ENCODE peak calls at places on chromosomes 16 and 17, in ten cellular contexts. X, R, V, L, M, G, I, H, F and W are unnamed samples.

GRCh38 chr17:38572665-38573365 is 32.9 kb downstream of the SRCIN1 start:
- DNase-seq in X (no peak), R (peak), V (no peak), L (no peak), M (peak), G (no peak), I (no peak), H (peak), F (no peak), W (no peak)

GRCh38 chr17:17840751-17841591 is 4.2 kb upstream of the SREBF1 start:
- DNase-seq in X (no peak), R (peak), V (no peak), L (no peak), M (peak), G (peak), I (no peak), H (peak), F (peak), W (no peak)

GRCh38 chr17:63116967-63117366 is 150.9 kb downstream of the TANC2 start:
- DNase-seq in X (no peak), R (no peak), V (no peak), L (no peak), M (no peak), G (peak), I (no peak), H (peak), F (peak), W (no peak)

GRCh38 chr16:77897038-77897437 is 108.7 kb downstream of the VAT1L start:
- DNase-seq in X (no peak), R (no peak), V (no peak), L (no peak), M (no peak), G (no peak), I (no peak), H (no peak), F (peak), W (no peak)

GRCh38 chr16:49986351-49987124 is 38.5 kb upstream of the CNEP1R1 start:
- DNase-seq in X (no peak), R (no peak), V (no peak), L (peak), M (peak), G (no peak), I (no peak), H (peak), F (peak), W (no peak)

GRCh38 chr17:30950669-30951399 is 20.0 kb upstream of the RNF135 start:
- DNase-seq in X (no peak), R (peak), V (no peak), L (peak), M (peak), G (peak), I (no peak), H (peak), F (peak), W (peak)

GRCh38 chr17:55783684-55784245 is 32.9 kb downstream of the PCTP start:
- DNase-seq in X (no peak), R (peak), V (peak), L (peak), M (peak), G (no peak), I (no peak), H (peak), F (peak), W (peak)

GRCh38 chr17:7716901-7717755 is at the start of gene DNAH2:
- DNase-seq in X (peak), R (peak), V (peak), L (peak), M (peak), G (peak), I (no peak), H (peak), F (peak), W (peak)

GRCh38 chr16:1058216-1058615 is 14.3 kb upstream of the SSTR5 start:
- DNase-seq in X (no peak), R (no peak), V (no peak), L (no peak), M (no peak), G (no peak), I (no peak), H (no peak), F (no peak), W (no peak)

GRCh38 chr17:62652251-62653001 is 25.0 kb downstream of the MRC2 start:
- DNase-seq in X (peak), R (peak), V (no peak), L (no peak), M (peak), G (peak), I (peak), H (peak), F (peak), W (peak)

GRCh38 chr16:80100846-80101451 is 439.8 kb upstream of the DYNLRB2 start:
- DNase-seq in X (no peak), R (no peak), V (no peak), L (no peak), M (no peak), G (no peak), I (no peak), H (no peak), F (no peak), W (no peak)

GRCh38 chr16:50671644-50672260 is 9.4 kb downstream of the SNX20 start:
- DNase-seq in X (peak), R (no peak), V (no peak), L (no peak), M (no peak), G (peak), I (peak), H (peak), F (peak), W (no peak)

GRCh38 chr17:80832266-80832676 is 159.4 kb upstream of the CHMP6 start:
- DNase-seq in X (peak), R (peak), V (no peak), L (peak), M (peak), G (peak), I (no peak), H (no peak), F (peak), W (peak)

GRCh38 chr16:386641-387156 is 4.9 kb upstream of the PGAP6 start:
- DNase-seq in X (no peak), R (no peak), V (no peak), L (no peak), M (no peak), G (no peak), I (no peak), H (peak), F (no peak), W (no peak)

GRCh38 chr16:15952265-15952711 is 2.9 kb downstream of the ABCC1 start:
- DNase-seq in X (no peak), R (no peak), V (no peak), L (no peak), M (peak), G (no peak), I (no peak), H (no peak), F (no peak), W (no peak)

GRCh38 chr17:29753845-29754439 is 131.2 kb upstream of the CORO6 start:
- DNase-seq in X (no peak), R (no peak), V (no peak), L (no peak), M (no peak), G (no peak), I (no peak), H (no peak), F (no peak), W (no peak)

GRCh38 chr17:82418001-82418986 is at the start of the genes HEXD and OGFOD3:
- DNase-seq in X (peak), R (peak), V (peak), L (peak), M (peak), G (peak), I (peak), H (peak), F (peak), W (peak)

GRCh38 chr17:69090365-69090764 is 29.6 kb upstream of the ABCA9 start:
- DNase-seq in X (no peak), R (no peak), V (no peak), L (no peak), M (no peak), G (peak), I (no peak), H (no peak), F (no peak), W (no peak)

GRCh38 chr17:6162216-6162615 is 92.0 kb downstream of the WSCD1 start:
- DNase-seq in X (no peak), R (no peak), V (no peak), L (no peak), M (no peak), G (no peak), I (no peak), H (no peak), F (no peak), W (no peak)

GRCh38 chr16:78742501-78743283 is 643.2 kb downstream of the WWOX start:
- DNase-seq in X (no peak), R (no peak), V (no peak), L (no peak), M (no peak), G (no peak), I (peak), H (no peak), F (no peak), W (no peak)

GRCh38 chr17:77110006-77110374 is 30.8 kb upstream of the SEC14L1 start:
- DNase-seq in X (no peak), R (no peak), V (no peak), L (no peak), M (peak), G (no peak), I (no peak), H (peak), F (peak), W (no peak)

GRCh38 chr17:50986989-50987660 is 121.0 kb upstream of the TOB1 start:
- DNase-seq in X (no peak), R (no peak), V (no peak), L (no peak), M (peak), G (peak), I (no peak), H (peak), F (peak), W (no peak)

GRCh38 chr16:68734782-68735181 is 2.3 kb upstream of the CDH1 start:
- DNase-seq in X (no peak), R (no peak), V (no peak), L (no peak), M (no peak), G (no peak), I (no peak), H (no peak), F (no peak), W (no peak)